ENCODE peak calls at places on chromosomes 12 and 14, in six cellular contexts. B is WTC11, J is GM12878, D is HCT116, O is HepG2, G is K562. T is an unnamed sample.

GRCh38 chr12:18998343-18999270 is 130.9 kb upstream of the PLEKHA5 start:
- DNase-seq in G (no peak), O (no peak), D (no peak), J (no peak), B (no peak), T (no peak)

GRCh38 chr14:100067971-100068959 is 3.0 kb downstream of the EVL start:
- DNase-seq in D (peak; percentile 21), J (peak; percentile 89), B (no peak), G (peak; percentile 91), O (no peak), T (no peak)

GRCh38 chr12:38282886-38283285 is 33.7 kb upstream of the ALG10B start:
- DNase-seq in J (no peak), O (no peak), B (no peak), D (peak; percentile 84), G (no peak), T (no peak)

GRCh38 chr14:76920572-76921175 is 94.5 kb downstream of the LRRC74A start:
- DNase-seq in B (peak; percentile 49), J (no peak), G (no peak), O (no peak), D (no peak), T (no peak)

GRCh38 chr14:31038521-31039166 is 12.5 kb upstream of the STRN3 start:
- DNase-seq in O (peak; percentile 82), D (peak; percentile 89), G (peak; percentile 78), B (no peak), J (no peak), T (no peak)

GRCh38 chr14:58861546-58861945 is 223.8 kb downstream of the DACT1 start:
- DNase-seq in B (no peak), J (no peak), O (no peak), G (no peak), D (no peak), T (no peak)

GRCh38 chr14:100662850-100663527 is 63.7 kb upstream of the DLK1 start:
- DNase-seq in D (peak; percentile 87), B (peak; percentile 76), G (peak; percentile 85), O (peak; percentile 77), J (no peak), T (peak; percentile 84)

GRCh38 chr14:74671789-74672188 is 41.1 kb downstream of the AREL1 start:
- DNase-seq in B (no peak), G (no peak), D (no peak), O (no peak), J (no peak), T (no peak)

GRCh38 chr12:570237-570925 is 92.9 kb downstream of the NINJ2 start:
- DNase-seq in B (peak; percentile 66), G (peak; percentile 62), D (peak; percentile 76), O (peak; percentile 77), J (no peak), T (peak; percentile 80)

GRCh38 chr14:75363570-75364227 is 64.1 kb upstream of the JDP2 start:
- DNase-seq in D (no peak), O (no peak), J (no peak), B (no peak), G (no peak), T (no peak)

GRCh38 chr14:76784881-76785280 is 23.6 kb downstream of the VASH1 start:
- DNase-seq in O (peak; percentile 79), J (no peak), D (peak; percentile 60), B (peak; percentile 91), G (peak; percentile 86), T (peak; percentile 58)

GRCh38 chr12:2853626-2854025 is 3.2 kb downstream of the TEX52 start:
- DNase-seq in B (peak; percentile 95), G (peak; percentile 76), D (peak; percentile 28), J (no peak), O (peak; percentile 48), T (peak; percentile 82)

GRCh38 chr14:78606111-78606510 is 435.9 kb downstream of the NRXN3 start:
- DNase-seq in B (no peak), O (no peak), G (no peak), D (no peak), J (no peak), T (no peak)

GRCh38 chr12:51118706-51119105 is 35.3 kb upstream of the CSRNP2 start:
- DNase-seq in D (peak; percentile 86), B (no peak), G (no peak), O (no peak), J (no peak), T (no peak)

GRCh38 chr14:59308706-59309105 is 120.2 kb downstream of the DAAM1 start:
- DNase-seq in J (no peak), D (no peak), G (no peak), O (no peak), B (no peak), T (no peak)

GRCh38 chr12:67366530-67367196 is 97.5 kb downstream of the CAND1 start:
- DNase-seq in G (no peak), O (no peak), D (no peak), B (no peak), J (no peak), T (no peak)

GRCh38 chr12:27547592-27547991 is 23.6 kb downstream of the PPFIBP1 start:
- DNase-seq in J (no peak), G (no peak), B (no peak), O (no peak), D (no peak), T (no peak)

GRCh38 chr14:104746951-104747481 is 5.9 kb upstream of the SIVA1 start:
- DNase-seq in J (no peak), O (no peak), D (no peak), B (no peak), G (no peak), T (no peak)

GRCh38 chr14:71474291-71474690 is 457.9 kb upstream of the RGS6 start:
- DNase-seq in O (no peak), G (no peak), J (no peak), B (no peak), D (no peak), T (no peak)

GRCh38 chr14:93962701-93963601 is 13.4 kb downstream of the ASB2 start:
- DNase-seq in G (no peak), J (peak; percentile 72), D (no peak), B (no peak), O (no peak), T (no peak)

GRCh38 chr12:56126732-56127239 is 1.3 kb upstream of the ESYT1 start:
- DNase-seq in B (no peak), D (no peak), J (no peak), G (peak; percentile 77), O (no peak), T (no peak)

GRCh38 chr12:69884386-69884785 is 59.4 kb downstream of the MYRFL start:
- DNase-seq in J (no peak), O (no peak), B (no peak), D (no peak), G (no peak), T (no peak)

GRCh38 chr14:77498120-77498979 is at the start of gene ISM2:
- DNase-seq in G (peak; percentile 51), D (no peak), O (peak; percentile 44), J (no peak), B (peak; percentile 63), T (peak; percentile 72)

DNA sequence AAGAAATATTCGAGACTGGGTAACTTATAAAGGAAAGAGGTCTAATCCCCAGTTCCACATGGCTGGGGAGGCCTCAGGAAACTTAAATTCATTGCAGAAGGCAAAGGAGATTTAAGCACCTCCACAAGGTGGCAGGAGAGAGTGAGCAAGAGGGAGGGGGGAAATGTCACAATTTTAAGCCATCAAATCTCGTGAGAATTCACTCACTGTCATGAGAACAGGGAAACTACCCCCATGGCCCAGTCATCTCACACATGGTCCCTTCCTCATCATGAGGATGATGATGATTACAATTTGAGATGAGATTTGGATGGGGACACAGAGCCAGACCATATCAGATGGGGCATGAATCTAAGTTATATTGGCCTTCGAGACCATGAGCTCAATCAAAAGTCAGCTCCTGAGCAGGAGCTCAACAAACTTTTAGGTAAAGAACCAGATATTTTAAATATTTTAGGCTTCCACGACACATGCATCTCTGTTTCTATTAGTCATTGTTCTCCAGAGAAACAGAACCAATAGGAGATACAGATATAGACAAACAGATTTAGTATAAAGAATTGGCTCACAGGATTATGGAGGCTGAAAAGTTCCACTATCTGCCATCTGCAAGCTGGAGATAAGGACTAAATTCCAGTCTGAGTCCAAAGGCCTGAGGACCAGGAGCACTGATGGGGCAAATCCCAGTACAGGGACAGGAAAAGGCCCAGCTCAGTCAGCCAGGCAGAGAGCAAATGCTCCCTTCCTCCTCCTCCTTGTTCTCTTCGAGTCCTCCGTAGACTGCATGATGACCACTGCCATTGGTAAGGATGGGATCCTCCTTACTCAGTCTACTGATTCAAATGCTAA is 24.9 kb downstream of the DGLUCY start:
- DNase-seq in J (no peak), B (peak; percentile 47), O (peak; percentile 40), D (no peak), G (peak; percentile 73), T (no peak)
- TF ChIP-seq ATF3 in J (no peak), B (no peak), O (no peak), D (no peak), G (no peak), T (no peak)

GRCh38 chr12:104669851-104670337 is 213.1 kb downstream of the CHST11 start:
- DNase-seq in O (no peak), G (no peak), B (no peak), D (no peak), J (peak; percentile 53), T (no peak)

GRCh38 chr12:104672096-104672445 is 215.3 kb downstream of the CHST11 start:
- DNase-seq in G (no peak), J (no peak), O (no peak), B (no peak), D (no peak), T (no peak)

GRCh38 chr12:104669057-104669770 is 212.5 kb downstream of the CHST11 start:
- DNase-seq in B (no peak), J (no peak), D (no peak), O (no peak), G (peak; percentile 39), T (no peak)

GRCh38 chr12:104671407-104672095 is 214.8 kb downstream of the CHST11 start:
- DNase-seq in J (peak; percentile 88), O (peak; percentile 53), D (peak; percentile 93), B (no peak), G (peak; percentile 60), T (no peak)

GRCh38 chr12:104670439-104671406 is 214.0 kb downstream of the CHST11 start:
- DNase-seq in B (no peak), O (no peak), D (peak; percentile 16), J (peak; percentile 33), G (peak; percentile 33), T (no peak)
- TF ChIP-seq ATF3 in B (no peak), O (no peak), D (no peak), J (no peak), G (no peak), T (no peak)

GRCh38 chr14:68908860-68909259 is 70.2 kb downstream of the ACTN1 start:
- DNase-seq in J (no peak), D (no peak), G (no peak), O (no peak), B (no peak), T (no peak)
- TF ChIP-seq ATF3 in J (no peak), D (no peak), G (no peak), O (no peak), B (no peak), T (no peak)

GRCh38 chr12:9114946-9115345 is 773 bp downstream of the A2M start:
- DNase-seq in B (no peak), O (peak; percentile 21), D (no peak), G (no peak), J (no peak), T (no peak)

GRCh38 chr12:9115731-9116689 is at the start of gene A2M:
- DNase-seq in D (no peak), G (no peak), O (peak; percentile 95), J (no peak), B (no peak), T (no peak)

GRCh38 chr12:9122166-9122609 is 6.5 kb upstream of the A2M start:
- DNase-seq in B (no peak), O (peak; percentile 99), D (no peak), J (no peak), G (no peak), T (no peak)

GRCh38 chr12:9120487-9121184 is 4.9 kb upstream of the A2M start:
- DNase-seq in G (no peak), J (no peak), O (no peak), D (no peak), B (no peak), T (no peak)

GRCh38 chr12:9118161-9118560 is 2.4 kb upstream of the A2M start:
- DNase-seq in B (no peak), G (no peak), O (no peak), D (no peak), J (peak; percentile 49), T (no peak)
- TF ChIP-seq ATF3 in B (no peak), G (no peak), O (no peak), D (no peak), J (no peak), T (no peak)

T was measured in H1.